ENCODE peak calls at places on chromosomes 7 and 10, in five cellular contexts. One of them, this sample, is unnamed.
A peak's percentile ranks its signal among the peaks of the same experiment; 100 is the strongest.

GRCh38 chr7:64181586-64181985 is 25.4 kb upstream of the ZNF735 start:
- DNase-seq in SK-N-SH: peak; percentile 36
- DNase-seq in head of caudate nucleus: no peak
- DNase-seq in stimulated activated CD4-positive, alpha-beta T cell treated with anti-CD3 and anti-CD28 coated beads, Interleukin-4, amount 100 ng/mL, for 4 hours: no peak
- DNase-seq in HT1080: no peak
- DNase-seq in this sample: no peak

GRCh38 chr10:11353229-11353896 is 258.1 kb downstream of the USP6NL start:
- DNase-seq in SK-N-SH: no peak
- DNase-seq in head of caudate nucleus: no peak
- DNase-seq in stimulated activated CD4-positive, alpha-beta T cell treated with anti-CD3 and anti-CD28 coated beads, Interleukin-4, amount 100 ng/mL, for 4 hours: no peak
- DNase-seq in HT1080: no peak
- DNase-seq in this sample: no peak

GRCh38 chr7:50791921-50792341 is 9.2 kb upstream of the GRB10 start:
- DNase-seq in SK-N-SH: no peak
- DNase-seq in head of caudate nucleus: no peak
- DNase-seq in stimulated activated CD4-positive, alpha-beta T cell treated with anti-CD3 and anti-CD28 coated beads, Interleukin-4, amount 100 ng/mL, for 4 hours: no peak
- DNase-seq in HT1080: no peak
- DNase-seq in this sample: no peak

GRCh38 chr7:9028012-9028411 is 594.6 kb downstream of the NXPH1 start:
- DNase-seq in SK-N-SH: no peak
- DNase-seq in head of caudate nucleus: no peak
- DNase-seq in stimulated activated CD4-positive, alpha-beta T cell treated with anti-CD3 and anti-CD28 coated beads, Interleukin-4, amount 100 ng/mL, for 4 hours: no peak
- DNase-seq in HT1080: peak; percentile 2
- DNase-seq in this sample: no peak

GRCh38 chr7:126727930-126728331 is 524.8 kb downstream of the GRM8 start:
- DNase-seq in SK-N-SH: no peak
- DNase-seq in head of caudate nucleus: no peak
- DNase-seq in stimulated activated CD4-positive, alpha-beta T cell treated with anti-CD3 and anti-CD28 coated beads, Interleukin-4, amount 100 ng/mL, for 4 hours: no peak
- DNase-seq in HT1080: peak; percentile 84
- DNase-seq in this sample: peak; percentile 80

GRCh38 chr7:92595281-92595680 is 5.1 kb upstream of the FAM133B start:
- DNase-seq in SK-N-SH: no peak
- DNase-seq in head of caudate nucleus: no peak
- DNase-seq in stimulated activated CD4-positive, alpha-beta T cell treated with anti-CD3 and anti-CD28 coated beads, Interleukin-4, amount 100 ng/mL, for 4 hours: no peak
- DNase-seq in HT1080: peak; percentile 48
- DNase-seq in this sample: peak; percentile 91

GRCh38 chr7:71429116-71429515 is 297.2 kb downstream of the GALNT17 start:
- DNase-seq in SK-N-SH: no peak
- DNase-seq in head of caudate nucleus: no peak
- DNase-seq in stimulated activated CD4-positive, alpha-beta T cell treated with anti-CD3 and anti-CD28 coated beads, Interleukin-4, amount 100 ng/mL, for 4 hours: no peak
- DNase-seq in HT1080: no peak
- DNase-seq in this sample: no peak

GRCh38 chr10:317219-317868 is 182.1 kb downstream of the ZMYND11 start:
- DNase-seq in SK-N-SH: no peak
- DNase-seq in head of caudate nucleus: no peak
- DNase-seq in stimulated activated CD4-positive, alpha-beta T cell treated with anti-CD3 and anti-CD28 coated beads, Interleukin-4, amount 100 ng/mL, for 4 hours: no peak
- DNase-seq in HT1080: no peak
- DNase-seq in this sample: no peak

GRCh38 chr7:39633563-39634550 is 10.5 kb downstream of the RALA start:
- DNase-seq in SK-N-SH: no peak
- DNase-seq in head of caudate nucleus: no peak
- DNase-seq in stimulated activated CD4-positive, alpha-beta T cell treated with anti-CD3 and anti-CD28 coated beads, Interleukin-4, amount 100 ng/mL, for 4 hours: no peak
- DNase-seq in HT1080: no peak
- DNase-seq in this sample: peak; percentile 24

GRCh38 chr10:43781480-43782361 is 133.0 kb upstream of the ZNF32 start:
- DNase-seq in SK-N-SH: peak; percentile 64
- DNase-seq in head of caudate nucleus: peak; percentile 85
- DNase-seq in stimulated activated CD4-positive, alpha-beta T cell treated with anti-CD3 and anti-CD28 coated beads, Interleukin-4, amount 100 ng/mL, for 4 hours: peak; percentile 7
- DNase-seq in HT1080: peak; percentile 10
- DNase-seq in this sample: peak; percentile 84

GRCh38 chr7:117901089-117901797 is 28.0 kb upstream of the CTTNBP2 start:
- DNase-seq in SK-N-SH: no peak
- DNase-seq in head of caudate nucleus: no peak
- DNase-seq in stimulated activated CD4-positive, alpha-beta T cell treated with anti-CD3 and anti-CD28 coated beads, Interleukin-4, amount 100 ng/mL, for 4 hours: no peak
- DNase-seq in HT1080: no peak
- DNase-seq in this sample: no peak